ENCODE peak calls at places on chromosome 5, in four cellular contexts. M is IMR-90, Z is GM12878, A is K562. J is an unnamed sample.

GRCh38 chr5:19713740-19714139 is 274.3 kb downstream of the CDH18 start:
- DNase-seq in M (no peak), Z (no peak), A (no peak), J (no peak)

GRCh38 chr5:6291961-6292360 is 86.4 kb downstream of the MED10 start:
- DNase-seq in M (no peak), A (no peak), Z (no peak), J (peak)

GRCh38 chr5:173663810-173664526 is 47.5 kb upstream of the BOD1 start:
- DNase-seq in Z (no peak), A (peak), M (no peak), J (no peak)

GRCh38 chr5:143008032-143008431 is 237.9 kb downstream of the ARHGAP26 start:
- DNase-seq in Z (no peak), A (no peak), M (no peak), J (no peak)

GRCh38 chr5:80036621-80037020 is 1.5 kb downstream of the THBS4 start:
- DNase-seq in A (no peak), M (no peak), Z (no peak), J (no peak)

GRCh38 chr5:88727705-88728313 is 155.2 kb downstream of the MEF2C start:
- DNase-seq in A (no peak), M (peak), Z (no peak), J (peak)

GRCh38 chr5:146836226-146836842 is 42.2 kb downstream of the PPP2R2B start:
- DNase-seq in Z (no peak), M (no peak), A (no peak), J (no peak)

GRCh38 chr5:56055287-56055686 is 60.5 kb upstream of the IL6ST start:
- DNase-seq in A (no peak), Z (no peak), M (peak), J (no peak)

GRCh38 chr5:75601567-75601966 is 9.7 kb upstream of the ANKDD1B start:
- DNase-seq in A (no peak), Z (no peak), M (peak), J (no peak)

GRCh38 chr5:116550082-116550481 is 24.5 kb downstream of the SEMA6A start:
- DNase-seq in Z (no peak), M (no peak), A (no peak), J (no peak)

GRCh38 chr5:116554764-116555163 is 19.9 kb downstream of the SEMA6A start:
- DNase-seq in Z (no peak), M (no peak), A (no peak), J (no peak)

GRCh38 chr5:116559239-116559638 is 15.4 kb downstream of the SEMA6A start:
- DNase-seq in M (no peak), Z (no peak), A (no peak), J (no peak)

GRCh38 chr5:116557669-116558271 is 16.9 kb downstream of the SEMA6A start:
- DNase-seq in A (peak), Z (no peak), M (peak), J (peak)

GRCh38 chr5:116553366-116553765 is 21.3 kb downstream of the SEMA6A start:
- DNase-seq in M (no peak), A (no peak), Z (no peak), J (no peak)
- TF ChIP-seq FOS in M (no peak), A (no peak), Z (no peak), J (no peak)

DNA sequence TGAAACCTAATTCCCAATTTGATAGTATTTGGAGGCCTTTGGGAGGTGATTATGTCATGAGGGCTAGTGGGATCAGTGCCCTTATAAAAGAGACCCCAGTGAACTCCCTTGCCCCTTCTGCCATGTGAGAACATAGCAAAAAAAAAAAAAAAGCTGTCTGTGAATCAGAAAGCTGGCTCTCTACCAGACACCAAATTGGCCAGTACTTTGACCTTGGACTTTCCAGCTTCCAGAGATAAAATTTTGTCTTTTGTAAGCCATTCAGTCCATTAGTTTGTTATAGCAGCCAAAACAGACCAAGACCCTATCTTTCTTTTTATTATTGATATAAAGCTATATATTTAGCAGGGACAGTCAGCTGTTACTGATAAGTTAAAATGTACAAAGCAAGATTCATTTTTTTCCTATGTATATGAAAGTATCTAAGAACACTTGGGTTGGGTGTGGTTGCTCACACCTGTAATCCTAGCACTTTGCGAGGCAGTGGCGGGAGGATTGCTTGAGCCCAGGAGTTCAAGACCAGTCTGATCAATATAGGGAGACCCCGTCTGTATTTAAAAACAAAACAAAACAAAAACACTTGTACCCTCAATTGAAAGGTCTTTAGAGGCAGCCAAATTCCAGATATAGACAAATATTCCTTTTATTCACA is 8.1 kb upstream of the C5orf24 start:
- DNase-seq in Z (no peak), M (peak), A (no peak), J (peak)
- TF ChIP-seq FOS in Z (no peak), M (no peak), A (no peak), J (no peak)

DNA sequence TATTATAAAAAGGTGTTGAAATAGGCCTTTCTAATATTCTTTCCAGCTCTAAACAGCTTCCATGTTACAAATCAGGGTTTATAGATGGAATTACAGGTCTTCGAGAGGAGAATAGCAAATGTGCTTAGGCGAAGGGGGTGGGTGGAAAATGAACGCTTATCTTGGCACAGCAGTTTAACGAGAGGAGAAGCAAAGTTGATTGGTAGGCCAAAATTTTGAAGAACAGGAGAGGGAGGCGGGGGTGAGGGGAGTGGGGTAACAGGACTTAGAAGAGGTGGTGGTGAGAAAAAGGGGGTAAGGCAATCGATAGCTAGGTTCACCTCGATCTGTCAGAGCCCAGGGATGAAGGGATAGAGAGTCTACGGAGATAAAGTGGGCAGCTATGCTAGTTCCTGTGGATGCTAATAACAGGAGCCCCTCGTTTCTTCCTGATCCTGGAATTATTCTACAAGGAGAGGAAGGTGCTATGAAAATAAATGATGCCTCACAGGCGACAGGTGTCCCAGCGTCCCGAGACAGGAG is 734 bp downstream of the ANKRA2 start:
- DNase-seq in M (no peak), A (peak), Z (no peak), J (no peak)
- TF ChIP-seq FOS in M (no peak), A (no peak), Z (no peak), J (no peak)

GRCh38 chr5:59276277-59276647 is 617.3 kb downstream of the PDE4D start:
- DNase-seq in M (no peak), A (no peak), Z (no peak), J (no peak)

GRCh38 chr5:59275537-59276276 is 617.8 kb downstream of the PDE4D start:
- DNase-seq in A (no peak), M (peak), Z (no peak), J (peak)

GRCh38 chr5:59275170-59275536 is 618.4 kb downstream of the PDE4D start:
- DNase-seq in A (no peak), M (no peak), Z (no peak), J (no peak)

GRCh38 chr5:59274130-59274529 is 619.4 kb downstream of the PDE4D start:
- DNase-seq in Z (no peak), M (no peak), A (no peak), J (no peak)

GRCh38 chr5:59276886-59277514 is 616.5 kb downstream of the PDE4D start:
- DNase-seq in Z (no peak), M (no peak), A (no peak), J (peak)
- TF ChIP-seq FOS in Z (no peak), M (no peak), A (no peak), J (no peak)

J was measured in endothelial cell of umbilical vein.